ENCODE peak calls at places on chromosomes 16 and 17, in five cellular contexts. O is T47D, M is A549, T is cardiac muscle cell, H is Panc1. R is an unnamed sample.
A peak's percentile ranks its signal among the peaks of the same experiment; 100 is the strongest.

GRCh38 chr17:68294617-68295016 is 3.3 kb downstream of the ARSG start:
- DNase-seq in H (no peak), O (peak; percentile 39), M (no peak), T (no peak), R (no peak)

GRCh38 chr16:52812945-52813556 is 239.6 kb downstream of the CHD9NB start:
- DNase-seq in O (no peak), T (peak; percentile 70), M (peak; percentile 10), H (peak; percentile 10), R (peak; percentile 15)

GRCh38 chr17:28345420-28346198 is 10.0 kb downstream of the TNFAIP1 start:
- DNase-seq in M (no peak), O (no peak), H (no peak), T (peak; percentile 43), R (no peak)

GRCh38 chr17:76892329-76892728 is 24.1 kb downstream of the MGAT5B start:
- DNase-seq in M (no peak), H (no peak), T (no peak), O (no peak), R (no peak)

GRCh38 chr17:3965123-3965800 is 1.0 kb upstream of the ATP2A3 start:
- DNase-seq in M (peak; percentile 92), T (peak; percentile 58), H (no peak), O (peak; percentile 66), R (no peak)

GRCh38 chr16:67837811-67838210 is 4.3 kb upstream of the THAP11 start:
- DNase-seq in O (no peak), M (no peak), H (no peak), T (no peak), R (no peak)

GRCh38 chr17:69734656-69735055 is 320.2 kb downstream of the MAP2K6 start:
- DNase-seq in T (no peak), H (no peak), O (no peak), M (no peak), R (no peak)

GRCh38 chr17:79246226-79246794 is 171.7 kb downstream of the ENGASE start:
- DNase-seq in T (no peak), O (no peak), H (no peak), M (no peak), R (no peak)

GRCh38 chr16:49567940-49568339 is 194.3 kb downstream of the C16orf78 start:
- DNase-seq in T (no peak), H (no peak), M (no peak), O (no peak), R (no peak)

GRCh38 chr16:89325861-89326471 is 108.5 kb downstream of the ZNF778 start:
- DNase-seq in O (peak; percentile 83), M (peak; percentile 66), H (no peak), T (peak; percentile 83), R (no peak)